ENCODE peak calls at places on chromosomes 16 and 17, in seven cellular contexts. I is AG09309; H is CD8-positive, alpha-beta memory T cell; S is NCI-H1417; K is osteocyte; P is H54; L is transverse colon. N is an unnamed sample.

GRCh38 chr17:38868095-38868967 is 1.5 kb upstream of the LASP1 start:
- DNase-seq in I (no peak), H (no peak), S (no peak), K (no peak), P (no peak), L (peak; percentile 56), N (peak; percentile 39)

GRCh38 chr16:8669481-8669880 is 4.9 kb upstream of the ABAT start:
- DNase-seq in I (no peak), H (no peak), S (no peak), K (no peak), P (no peak), L (no peak), N (no peak)

GRCh38 chr16:81224836-81225235 is 13.7 kb upstream of the BCO1 start:
- DNase-seq in I (no peak), H (no peak), S (no peak), K (no peak), P (no peak), L (no peak), N (no peak)

GRCh38 chr16:7289299-7289698 is 43.3 kb upstream of the RBFOX1 start:
- DNase-seq in I (no peak), H (no peak), S (no peak), K (no peak), P (no peak), L (no peak), N (no peak)

GRCh38 chr16:1929105-1929504 is 10.9 kb upstream of the HS3ST6 start:
- DNase-seq in I (no peak), H (no peak), S (peak; percentile 65), K (no peak), P (peak; percentile 77), L (no peak), N (no peak)

GRCh38 chr16:67112591-67113399 is 3.1 kb downstream of the PHAF1 start:
- DNase-seq in I (no peak), H (no peak), S (no peak), K (no peak), P (no peak), L (no peak), N (no peak)

GRCh38 chr16:70746708-70747424 is 54.1 kb downstream of the VAC14 start:
- DNase-seq in I (peak; percentile 63), H (peak; percentile 13), S (peak; percentile 18), K (no peak), P (peak; percentile 85), L (peak; percentile 82), N (peak; percentile 11)

GRCh38 chr17:6427284-6427781 is 7.6 kb downstream of the AIPL1 start:
- DNase-seq in I (peak; percentile 11), H (peak; percentile 52), S (no peak), K (no peak), P (no peak), L (no peak), N (peak; percentile 82)

GRCh38 chr17:38898291-38898679 is 27.1 kb upstream of the LASP1NB start:
- DNase-seq in I (no peak), H (no peak), S (no peak), K (no peak), P (no peak), L (peak; percentile 62), N (no peak)

GRCh38 chr17:74833501-74834361 is 26.0 kb downstream of the GRIN2C start:
- DNase-seq in I (no peak), H (no peak), S (peak; percentile 20), K (no peak), P (peak; percentile 96), L (peak; percentile 23), N (peak; percentile 88)

GRCh38 chr16:65249768-65250167 is 127.9 kb upstream of the CDH11 start:
- DNase-seq in I (no peak), H (no peak), S (no peak), K (no peak), P (no peak), L (no peak), N (no peak)

GRCh38 chr17:58279016-58279671 is 1.6 kb downstream of the MPO start:
- DNase-seq in I (no peak), H (no peak), S (peak; percentile 77), K (peak; percentile 81), P (no peak), L (peak; percentile 23), N (no peak)

GRCh38 chr16:84032458-84033178 is 10.0 kb downstream of the SLC38A8 start:
- DNase-seq in I (no peak), H (no peak), S (peak; percentile 65), K (no peak), P (no peak), L (no peak), N (no peak)

GRCh38 chr17:28701987-28702751 is 9.5 kb downstream of the PROCA1 start:
- DNase-seq in I (no peak), H (no peak), S (no peak), K (no peak), P (no peak), L (no peak), N (no peak)

GRCh38 chr16:86965840-86966239 is 351.4 kb downstream of the C16orf95 start:
- DNase-seq in I (no peak), H (no peak), S (peak; percentile 34), K (no peak), P (no peak), L (no peak), N (no peak)

GRCh38 chr16:85689285-85689949 is 663 bp upstream of the GINS2 start:
- DNase-seq in I (no peak), H (no peak), S (peak; percentile 72), K (no peak), P (no peak), L (no peak), N (no peak)

GRCh38 chr17:10318540-10318939 is 54.3 kb downstream of the MYH13 start:
- DNase-seq in I (no peak), H (no peak), S (no peak), K (no peak), P (no peak), L (no peak), N (peak; percentile 73)

GRCh38 chr17:76924345-76925332 is 56.4 kb downstream of the MGAT5B start:
- DNase-seq in I (no peak), H (no peak), S (no peak), K (no peak), P (no peak), L (no peak), N (no peak)

GRCh38 chr16:27434141-27435051 is 32.4 kb downstream of the IL21R start:
- DNase-seq in I (no peak), H (no peak), S (no peak), K (peak; percentile 76), P (no peak), L (no peak), N (no peak)

GRCh38 chr17:76645481-76645880 is 1.9 kb upstream of the ST6GALNAC1 start:
- DNase-seq in I (no peak), H (no peak), S (no peak), K (no peak), P (no peak), L (peak; percentile 47), N (no peak)

GRCh38 chr16:59887856-59888255 is 1153.7 kb upstream of the GOT2 start:
- DNase-seq in I (no peak), H (no peak), S (no peak), K (no peak), P (no peak), L (no peak), N (no peak)

GRCh38 chr16:11478431-11479119 is 108.1 kb downstream of the LITAF start:
- DNase-seq in I (no peak), H (no peak), S (no peak), K (no peak), P (no peak), L (no peak), N (no peak)

GRCh38 chr16:3487521-3488410 is 7.5 kb downstream of the C16orf90 start:
- DNase-seq in I (no peak), H (no peak), S (no peak), K (no peak), P (no peak), L (no peak), N (no peak)

GRCh38 chr17:41338961-41339485 is 11.6 kb downstream of the KRT33A start:
- DNase-seq in I (no peak), H (peak; percentile 90), S (no peak), K (no peak), P (no peak), L (no peak), N (no peak)

GRCh38 chr17:81491193-81491592 is 21.4 kb downstream of the ACTG1 start:
- DNase-seq in I (no peak), H (no peak), S (no peak), K (no peak), P (no peak), L (peak; percentile 49), N (no peak)

GRCh38 chr16:84520778-84521770 is 16.6 kb upstream of the MEAK7 start:
- DNase-seq in I (no peak), H (no peak), S (peak; percentile 95), K (no peak), P (no peak), L (no peak), N (no peak)

GRCh38 chr16:86066755-86067154 is 167.8 kb downstream of the IRF8 start:
- DNase-seq in I (no peak), H (no peak), S (no peak), K (no peak), P (no peak), L (no peak), N (no peak)

GRCh38 chr17:7719661-7720060 is 2.1 kb downstream of the DNAH2 start:
- DNase-seq in I (no peak), H (no peak), S (no peak), K (no peak), P (no peak), L (no peak), N (no peak)

GRCh38 chr17:57536289-57536688 is 208.8 kb downstream of the CCDC182 start:
- DNase-seq in I (no peak), H (no peak), S (no peak), K (no peak), P (no peak), L (no peak), N (no peak)

GRCh38 chr16:11328172-11329079 is 16.8 kb upstream of the RMI2 start:
- DNase-seq in I (peak; percentile 80), H (peak; percentile 27), S (no peak), K (no peak), P (peak; percentile 93), L (peak; percentile 75), N (peak; percentile 84)

GRCh38 chr17:78184311-78184710 is 2.5 kb downstream of the TK1 start:
- DNase-seq in I (no peak), H (no peak), S (no peak), K (no peak), P (no peak), L (no peak), N (no peak)

GRCh38 chr17:19344311-19345066 is 18.0 kb downstream of the B9D1 start:
- DNase-seq in I (no peak), H (no peak), S (no peak), K (no peak), P (no peak), L (no peak), N (no peak)

GRCh38 chr17:62847426-62847825 is 39.3 kb upstream of the MARCHF10 start:
- DNase-seq in I (no peak), H (no peak), S (no peak), K (peak; percentile 27), P (no peak), L (no peak), N (no peak)

GRCh38 chr17:38674013-38674748 is 576 bp downstream of the EPOP start:
- DNase-seq in I (no peak), H (peak; percentile 22), S (peak; percentile 69), K (no peak), P (no peak), L (peak; percentile 22), N (no peak)

GRCh38 chr16:15949210-15950166 is at the start of gene ABCC1:
- DNase-seq in I (no peak), H (peak; percentile 61), S (peak; percentile 71), K (no peak), P (peak; percentile 59), L (peak; percentile 57), N (peak; percentile 36)

GRCh38 chr16:67546761-67547422 is 15.4 kb upstream of the CTCF start:
- DNase-seq in I (no peak), H (peak; percentile 64), S (peak; percentile 38), K (peak; percentile 90), P (no peak), L (peak; percentile 90), N (peak; percentile 92)

GRCh38 chr17:48307814-48308411 is 122.1 kb downstream of the SKAP1 start:
- DNase-seq in I (peak; percentile 16), H (peak; percentile 33), S (peak; percentile 56), K (no peak), P (peak; percentile 32), L (peak; percentile 64), N (peak; percentile 72)

GRCh38 chr17:41618341-41619161 is 5.8 kb downstream of the KRT17 start:
- DNase-seq in I (no peak), H (no peak), S (no peak), K (no peak), P (no peak), L (no peak), N (no peak)